ENCODE peak calls at places on chromosomes 7 and 10, in seven cellular contexts. I is hepatocyte; A is PC-3; J is transverse colon; E is CD8-positive, alpha-beta memory T cell; S is AG04450; M is testis. Q is an unnamed sample.

GRCh38 chr10:69224862-69225657 is 4.9 kb downstream of the HKDC1 start:
- DNase-seq in I (no peak), A (peak; percentile 72), J (no peak), E (no peak), S (no peak), M (no peak), Q (no peak)

GRCh38 chr10:94129393-94130130 is 135.8 kb downstream of the PLCE1 start:
- DNase-seq in I (peak; percentile 40), A (peak; percentile 17), J (no peak), E (no peak), S (peak; percentile 45), M (no peak), Q (no peak)

GRCh38 chr7:98283127-98283886 is 1.8 kb downstream of the BRI3 start:
- DNase-seq in I (peak; percentile 46), A (peak; percentile 55), J (peak; percentile 63), E (no peak), S (no peak), M (peak; percentile 36), Q (peak; percentile 39)

GRCh38 chr7:35492451-35493175 is 202.3 kb downstream of the HERPUD2 start:
- DNase-seq in I (no peak), A (no peak), J (no peak), E (no peak), S (no peak), M (no peak), Q (no peak)

GRCh38 chr7:14754631-14755030 is 147.9 kb downstream of the DGKB start:
- DNase-seq in I (peak; percentile 26), A (peak; percentile 81), J (no peak), E (no peak), S (peak; percentile 8), M (no peak), Q (no peak)

GRCh38 chr10:35795131-35795819 is 153.2 kb upstream of the FZD8 start:
- DNase-seq in I (no peak), A (peak; percentile 100), J (no peak), E (no peak), S (no peak), M (no peak), Q (no peak)

GRCh38 chr10:53102424-53102823 is 329.8 kb upstream of the MBL2 start:
- DNase-seq in I (no peak), A (peak; percentile 90), J (no peak), E (no peak), S (no peak), M (no peak), Q (no peak)

GRCh38 chr10:63765126-63765525 is 243.9 kb downstream of the REEP3 start:
- DNase-seq in I (no peak), A (peak; percentile 34), J (no peak), E (no peak), S (no peak), M (no peak), Q (no peak)

GRCh38 chr10:32413513-32413912 is 32.4 kb upstream of the CCDC7 start:
- DNase-seq in I (peak; percentile 39), A (peak; percentile 96), J (no peak), E (no peak), S (peak; percentile 55), M (no peak), Q (no peak)

GRCh38 chr10:68560201-68560915 is at the start of gene TET1:
- DNase-seq in I (peak; percentile 75), A (peak; percentile 68), J (peak; percentile 63), E (no peak), S (no peak), M (peak; percentile 60), Q (peak; percentile 93)

GRCh38 chr7:39547336-39547735 is 18.9 kb upstream of the YAE1 start:
- DNase-seq in I (no peak), A (no peak), J (no peak), E (no peak), S (no peak), M (no peak), Q (no peak)

GRCh38 chr10:61970182-61971015 is 68.9 kb downstream of the ARID5B start:
- DNase-seq in I (no peak), A (no peak), J (no peak), E (no peak), S (no peak), M (peak; percentile 44), Q (no peak)

GRCh38 chr7:47651355-47652317 is 69.7 kb upstream of the TNS3 start:
- DNase-seq in I (no peak), A (peak; percentile 90), J (no peak), E (no peak), S (peak; percentile 94), M (no peak), Q (no peak)

GRCh38 chr7:123682690-123683089 is 27.0 kb downstream of the LMOD2 start:
- DNase-seq in I (peak; percentile 65), A (peak; percentile 78), J (no peak), E (no peak), S (peak; percentile 38), M (no peak), Q (peak; percentile 7)

GRCh38 chr10:1368772-1369171 is 312.6 kb downstream of the WDR37 start:
- DNase-seq in I (peak; percentile 77), A (peak; percentile 18), J (peak; percentile 31), E (no peak), S (no peak), M (peak; percentile 72), Q (peak; percentile 90)

GRCh38 chr10:98415710-98416077 is 712 bp upstream of the PYROXD2 start:
- DNase-seq in I (no peak), A (no peak), J (no peak), E (peak; percentile 23), S (no peak), M (no peak), Q (no peak)

GRCh38 chr10:122265896-122266295 is 5.2 kb upstream of the BTBD16 start:
- DNase-seq in I (no peak), A (no peak), J (no peak), E (no peak), S (no peak), M (no peak), Q (no peak)

GRCh38 chr10:130341325-130341724 is 205.1 kb downstream of the GLRX3 start:
- DNase-seq in I (peak; percentile 74), A (no peak), J (no peak), E (no peak), S (no peak), M (peak; percentile 60), Q (peak; percentile 71)

GRCh38 chr10:128526793-128527375 is 400.7 kb upstream of the MKI67 start:
- DNase-seq in I (peak; percentile 44), A (no peak), J (no peak), E (no peak), S (no peak), M (no peak), Q (peak; percentile 51)

GRCh38 chr10:133100706-133101463 is 13.2 kb downstream of the ADGRA1 start:
- DNase-seq in I (peak; percentile 41), A (no peak), J (no peak), E (no peak), S (no peak), M (no peak), Q (peak; percentile 98)

GRCh38 chr7:135161669-135162068 is 8.8 kb downstream of the CYREN start:
- DNase-seq in I (no peak), A (no peak), J (no peak), E (no peak), S (no peak), M (no peak), Q (peak; percentile 4)

GRCh38 chr7:149566103-149566502 is 68.5 kb upstream of the ZNF746 start:
- DNase-seq in I (no peak), A (no peak), J (no peak), E (no peak), S (no peak), M (no peak), Q (no peak)

GRCh38 chr7:90597879-90598278 is 1.8 kb downstream of the CDK14 start:
- DNase-seq in I (no peak), A (no peak), J (no peak), E (no peak), S (no peak), M (no peak), Q (no peak)

GRCh38 chr7:49850921-49851613 is 77.6 kb downstream of the VWC2 start:
- DNase-seq in I (peak; percentile 21), A (no peak), J (no peak), E (no peak), S (no peak), M (no peak), Q (no peak)

GRCh38 chr10:15474671-15475070 is 103.6 kb upstream of the FAM171A1 start:
- DNase-seq in I (no peak), A (no peak), J (no peak), E (no peak), S (no peak), M (no peak), Q (no peak)

GRCh38 chr10:10293431-10293830 is 724.2 kb upstream of the CELF2 start:
- DNase-seq in I (no peak), A (no peak), J (no peak), E (no peak), S (no peak), M (peak; percentile 22), Q (peak; percentile 58)

GRCh38 chr7:28672397-28672797 is 260.1 kb downstream of the CREB5 start:
- DNase-seq in I (no peak), A (no peak), J (no peak), E (no peak), S (no peak), M (no peak), Q (peak; percentile 15)

GRCh38 chr7:146956853-146957252 is 840.3 kb downstream of the CNTNAP2 start:
- DNase-seq in I (no peak), A (peak; percentile 56), J (no peak), E (no peak), S (no peak), M (no peak), Q (no peak)

GRCh38 chr10:48605264-48605615 is 367 bp upstream of the ARHGAP22 start:
- DNase-seq in I (no peak), A (peak; percentile 43), J (no peak), E (no peak), S (no peak), M (no peak), Q (no peak)

GRCh38 chr7:91465595-91466061 is 201.4 kb downstream of the FZD1 start:
- DNase-seq in I (no peak), A (peak; percentile 5), J (no peak), E (no peak), S (no peak), M (no peak), Q (no peak)

GRCh38 chr7:138565071-138565450 is 105.0 kb downstream of the TRIM24 start:
- DNase-seq in I (no peak), A (no peak), J (no peak), E (no peak), S (no peak), M (no peak), Q (no peak)
- H3K4me3 ChIP-seq in I (no peak overlapping the region), A (no peak overlapping the region), J (no peak overlapping the region), E (no peak overlapping the region), S (no peak overlapping the region), M (no peak overlapping the region), Q (no peak overlapping the region)

GRCh38 chr7:158548726-158549125 is 38.9 kb downstream of the PTPRN2 start:
- DNase-seq in I (no peak), A (no peak), J (no peak), E (no peak), S (no peak), M (no peak), Q (peak; percentile 69)
- H3K27me3 ChIP-seq in I (no peaks in the 10 kb centered on the region), A (peaks cover 12% of the 10 kb centered on the region), J (no peaks in the 10 kb centered on the region), E (no peaks in the 10 kb centered on the region), S (no peaks in the 10 kb centered on the region), M (no peaks in the 10 kb centered on the region), Q (peaks cover 1% of the 10 kb centered on the region)

GRCh38 chr10:80191589-80192270 is 13.6 kb downstream of the ANXA11 start:
- DNase-seq in I (no peak), A (peak; percentile 80), J (peak; percentile 89), E (no peak), S (no peak), M (no peak), Q (no peak)
- H3K4me3 ChIP-seq in I (no peak overlapping the region), A (no peak overlapping the region), J (no peak overlapping the region), E (no peak overlapping the region), S (no peak overlapping the region), M (no peak overlapping the region), Q (no peak overlapping the region)

GRCh38 chr7:73599151-73599882 is 20.9 kb upstream of the TBL2 start:
- DNase-seq in I (no peak), A (no peak), J (no peak), E (no peak), S (no peak), M (no peak), Q (no peak)
- H3K27me3 ChIP-seq in I (no peaks in the 10 kb centered on the region), A (no peaks in the 10 kb centered on the region), J (peaks cover 13% of the 10 kb centered on the region), E (no peaks in the 10 kb centered on the region), S (peaks cover 26% of the 10 kb centered on the region), M (no peaks in the 10 kb centered on the region), Q (no peaks in the 10 kb centered on the region)

Q was measured in H7.